ENCODE peak calls at places on chromosomes 11 and 22, in nine cellular contexts. One of them, this sample, is unnamed.

GRCh38 chr22:37175414-37176144 is 12.5 kb downstream of the C1QTNF6 start:
- DNase-seq in glomerular endothelial cell: no peak
- DNase-seq in cardiac muscle cell: no peak
- DNase-seq in heart left ventricle: no peak
- DNase-seq in GM23248: peak; percentile 20
- DNase-seq in foreskin keratinocyte: no peak
- DNase-seq in DMS53: no peak
- DNase-seq in BJ: no peak
- DNase-seq in M059J: no peak
- DNase-seq in this sample: no peak

GRCh38 chr11:114762437-114762836 is 84.1 kb downstream of the NXPE2 start:
- DNase-seq in glomerular endothelial cell: peak; percentile 10
- DNase-seq in foreskin keratinocyte: no peak
- DNase-seq in GM23248: peak; percentile 75
- DNase-seq in cardiac muscle cell: peak; percentile 80
- DNase-seq in heart left ventricle: peak; percentile 64
- DNase-seq in BJ: no peak
- DNase-seq in DMS53: peak; percentile 76
- DNase-seq in M059J: peak; percentile 41
- DNase-seq in this sample: no peak

GRCh38 chr11:46892838-46893237 is 25.5 kb downstream of the LRP4 start:
- DNase-seq in heart left ventricle: no peak
- DNase-seq in BJ: no peak
- DNase-seq in M059J: no peak
- DNase-seq in glomerular endothelial cell: no peak
- DNase-seq in cardiac muscle cell: no peak
- DNase-seq in foreskin keratinocyte: no peak
- DNase-seq in DMS53: no peak
- DNase-seq in GM23248: no peak
- DNase-seq in this sample: no peak

GRCh38 chr22:23156286-23156685 is 11.0 kb downstream of the RAB36 start:
- DNase-seq in glomerular endothelial cell: no peak
- DNase-seq in heart left ventricle: no peak
- DNase-seq in cardiac muscle cell: no peak
- DNase-seq in GM23248: no peak
- DNase-seq in M059J: no peak
- DNase-seq in BJ: no peak
- DNase-seq in DMS53: peak; percentile 7
- DNase-seq in foreskin keratinocyte: no peak
- DNase-seq in this sample: no peak

GRCh38 chr11:47768090-47768620 is 1.0 kb upstream of the FNBP4 start:
- DNase-seq in BJ: peak; percentile 33
- DNase-seq in GM23248: peak; percentile 83
- DNase-seq in M059J: peak; percentile 81
- DNase-seq in glomerular endothelial cell: peak; percentile 82
- DNase-seq in DMS53: peak; percentile 87
- DNase-seq in foreskin keratinocyte: peak; percentile 40
- DNase-seq in cardiac muscle cell: peak; percentile 76
- DNase-seq in heart left ventricle: peak; percentile 78
- DNase-seq in this sample: no peak

GRCh38 chr11:131816046-131816445 is 445.6 kb downstream of the NTM start:
- DNase-seq in glomerular endothelial cell: no peak
- DNase-seq in heart left ventricle: no peak
- DNase-seq in GM23248: peak; percentile 44
- DNase-seq in M059J: peak; percentile 18
- DNase-seq in foreskin keratinocyte: no peak
- DNase-seq in cardiac muscle cell: no peak
- DNase-seq in BJ: no peak
- DNase-seq in DMS53: no peak
- DNase-seq in this sample: no peak

GRCh38 chr22:20111045-20111688 is 4.7 kb upstream of the RANBP1 start:
- DNase-seq in heart left ventricle: no peak
- DNase-seq in foreskin keratinocyte: no peak
- DNase-seq in DMS53: peak; percentile 54
- DNase-seq in BJ: no peak
- DNase-seq in M059J: no peak
- DNase-seq in glomerular endothelial cell: no peak
- DNase-seq in cardiac muscle cell: peak; percentile 37
- DNase-seq in GM23248: peak; percentile 54
- DNase-seq in this sample: no peak

GRCh38 chr11:34075178-34075820 is 23.8 kb downstream of the CAPRIN1 start:
- DNase-seq in M059J: peak; percentile 92
- DNase-seq in cardiac muscle cell: no peak
- DNase-seq in heart left ventricle: no peak
- DNase-seq in BJ: peak; percentile 42
- DNase-seq in foreskin keratinocyte: peak; percentile 16
- DNase-seq in DMS53: no peak
- DNase-seq in glomerular endothelial cell: no peak
- DNase-seq in GM23248: peak; percentile 84
- DNase-seq in this sample: no peak

GRCh38 chr11:123020968-123021367 is 39.3 kb upstream of the BSX start:
- DNase-seq in heart left ventricle: no peak
- DNase-seq in foreskin keratinocyte: peak; percentile 9
- DNase-seq in glomerular endothelial cell: no peak
- DNase-seq in DMS53: peak; percentile 78
- DNase-seq in BJ: no peak
- DNase-seq in cardiac muscle cell: peak; percentile 73
- DNase-seq in GM23248: peak; percentile 84
- DNase-seq in M059J: peak; percentile 50
- DNase-seq in this sample: peak; percentile 8

GRCh38 chr11:73141309-73142127 is 600 bp downstream of the FCHSD2 start:
- DNase-seq in foreskin keratinocyte: peak; percentile 28
- DNase-seq in heart left ventricle: peak; percentile 80
- DNase-seq in cardiac muscle cell: peak; percentile 87
- DNase-seq in BJ: no peak
- DNase-seq in DMS53: peak; percentile 95
- DNase-seq in M059J: peak; percentile 78
- DNase-seq in glomerular endothelial cell: no peak
- DNase-seq in GM23248: peak; percentile 76
- DNase-seq in this sample: no peak

GRCh38 chr11:103805688-103806009 is 230.8 kb upstream of the DDI1 start:
- DNase-seq in heart left ventricle: no peak
- DNase-seq in DMS53: no peak
- DNase-seq in GM23248: no peak
- DNase-seq in M059J: no peak
- DNase-seq in glomerular endothelial cell: no peak
- DNase-seq in cardiac muscle cell: no peak
- DNase-seq in BJ: no peak
- DNase-seq in foreskin keratinocyte: no peak
- DNase-seq in this sample: no peak

GRCh38 chr11:135001581-135001980 is 589.5 kb upstream of the B3GAT1 start:
- DNase-seq in heart left ventricle: no peak
- DNase-seq in BJ: no peak
- DNase-seq in foreskin keratinocyte: no peak
- DNase-seq in cardiac muscle cell: no peak
- DNase-seq in M059J: no peak
- DNase-seq in glomerular endothelial cell: no peak
- DNase-seq in DMS53: no peak
- DNase-seq in GM23248: no peak
- DNase-seq in this sample: no peak

GRCh38 chr11:122155765-122156527 is 39.9 kb upstream of the BLID start:
- DNase-seq in GM23248: no peak
- DNase-seq in BJ: no peak
- DNase-seq in glomerular endothelial cell: no peak
- DNase-seq in DMS53: no peak
- DNase-seq in foreskin keratinocyte: no peak
- DNase-seq in M059J: peak; percentile 59
- DNase-seq in heart left ventricle: no peak
- DNase-seq in cardiac muscle cell: no peak
- DNase-seq in this sample: no peak

GRCh38 chr22:37557321-37558001 is 2.8 kb upstream of the CDC42EP1 start:
- DNase-seq in foreskin keratinocyte: no peak
- DNase-seq in cardiac muscle cell: no peak
- DNase-seq in DMS53: peak; percentile 39
- DNase-seq in BJ: no peak
- DNase-seq in M059J: no peak
- DNase-seq in glomerular endothelial cell: no peak
- DNase-seq in heart left ventricle: no peak
- DNase-seq in GM23248: no peak
- DNase-seq in this sample: no peak

GRCh38 chr11:119229736-119230135 is 23.6 kb downstream of the CBL start:
- DNase-seq in heart left ventricle: no peak
- DNase-seq in glomerular endothelial cell: no peak
- DNase-seq in foreskin keratinocyte: no peak
- DNase-seq in cardiac muscle cell: no peak
- DNase-seq in BJ: no peak
- DNase-seq in M059J: no peak
- DNase-seq in DMS53: no peak
- DNase-seq in GM23248: no peak
- DNase-seq in this sample: no peak

GRCh38 chr11:128399186-128399585 is 188.2 kb downstream of the ETS1 start:
- DNase-seq in glomerular endothelial cell: no peak
- DNase-seq in foreskin keratinocyte: peak; percentile 64
- DNase-seq in GM23248: peak; percentile 81
- DNase-seq in cardiac muscle cell: no peak
- DNase-seq in DMS53: no peak
- DNase-seq in M059J: peak; percentile 81
- DNase-seq in BJ: peak; percentile 64
- DNase-seq in heart left ventricle: no peak
- DNase-seq in this sample: no peak

GRCh38 chr22:29142116-29142515 is 63.6 kb upstream of the EMID1 start:
- DNase-seq in BJ: no peak
- DNase-seq in glomerular endothelial cell: no peak
- DNase-seq in cardiac muscle cell: no peak
- DNase-seq in DMS53: no peak
- DNase-seq in M059J: no peak
- DNase-seq in heart left ventricle: no peak
- DNase-seq in foreskin keratinocyte: no peak
- DNase-seq in GM23248: no peak
- DNase-seq in this sample: no peak

GRCh38 chr11:11569936-11570491 is 51.8 kb downstream of the GALNT18 start:
- DNase-seq in glomerular endothelial cell: no peak
- DNase-seq in BJ: no peak
- DNase-seq in foreskin keratinocyte: peak; percentile 43
- DNase-seq in cardiac muscle cell: no peak
- DNase-seq in GM23248: peak; percentile 50
- DNase-seq in heart left ventricle: peak; percentile 84
- DNase-seq in M059J: peak; percentile 34
- DNase-seq in DMS53: no peak
- DNase-seq in this sample: no peak

GRCh38 chr11:14015711-14016110 is 53.2 kb downstream of the SPON1 start:
- DNase-seq in BJ: no peak
- DNase-seq in DMS53: peak; percentile 82
- DNase-seq in GM23248: peak; percentile 70
- DNase-seq in heart left ventricle: no peak
- DNase-seq in glomerular endothelial cell: no peak
- DNase-seq in foreskin keratinocyte: no peak
- DNase-seq in M059J: peak; percentile 90
- DNase-seq in cardiac muscle cell: peak; percentile 60
- DNase-seq in this sample: no peak

GRCh38 chr11:34157163-34157562 is 51.7 kb downstream of the NAT10 start:
- DNase-seq in GM23248: no peak
- DNase-seq in heart left ventricle: peak; percentile 52
- DNase-seq in M059J: no peak
- DNase-seq in cardiac muscle cell: no peak
- DNase-seq in glomerular endothelial cell: no peak
- DNase-seq in DMS53: no peak
- DNase-seq in foreskin keratinocyte: no peak
- DNase-seq in BJ: no peak
- DNase-seq in this sample: no peak

GRCh38 chr11:73317373-73317772 is 9.3 kb downstream of the ARHGEF17 start:
- DNase-seq in glomerular endothelial cell: no peak
- DNase-seq in GM23248: no peak
- DNase-seq in foreskin keratinocyte: no peak
- DNase-seq in BJ: no peak
- DNase-seq in cardiac muscle cell: no peak
- DNase-seq in heart left ventricle: peak; percentile 85
- DNase-seq in M059J: peak; percentile 66
- DNase-seq in DMS53: no peak
- DNase-seq in this sample: no peak

GRCh38 chr11:78244546-78245315 is 56.0 kb downstream of the USP35 start:
- DNase-seq in glomerular endothelial cell: no peak
- DNase-seq in cardiac muscle cell: no peak
- DNase-seq in foreskin keratinocyte: no peak
- DNase-seq in BJ: no peak
- DNase-seq in M059J: peak; percentile 86
- DNase-seq in heart left ventricle: no peak
- DNase-seq in DMS53: no peak
- DNase-seq in GM23248: no peak
- DNase-seq in this sample: peak; percentile 45

GRCh38 chr11:113481226-113481625 is 6.0 kb upstream of the DRD2 start:
- DNase-seq in M059J: no peak
- DNase-seq in glomerular endothelial cell: no peak
- DNase-seq in BJ: no peak
- DNase-seq in foreskin keratinocyte: no peak
- DNase-seq in cardiac muscle cell: no peak
- DNase-seq in GM23248: no peak
- DNase-seq in DMS53: peak; percentile 6
- DNase-seq in heart left ventricle: no peak
- DNase-seq in this sample: no peak

GRCh38 chr22:41940853-41941765 is 5.8 kb downstream of the CENPM start:
- DNase-seq in foreskin keratinocyte: peak; percentile 54
- DNase-seq in glomerular endothelial cell: no peak
- DNase-seq in BJ: no peak
- DNase-seq in GM23248: peak; percentile 95
- DNase-seq in cardiac muscle cell: peak; percentile 86
- DNase-seq in M059J: peak; percentile 86
- DNase-seq in DMS53: peak; percentile 87
- DNase-seq in heart left ventricle: peak; percentile 84
- DNase-seq in this sample: no peak

GRCh38 chr11:2462092-2462985 is 17.5 kb downstream of the KCNQ1 start:
- DNase-seq in DMS53: no peak
- DNase-seq in M059J: no peak
- DNase-seq in glomerular endothelial cell: no peak
- DNase-seq in foreskin keratinocyte: no peak
- DNase-seq in BJ: no peak
- DNase-seq in GM23248: no peak
- DNase-seq in heart left ventricle: no peak
- DNase-seq in cardiac muscle cell: no peak
- DNase-seq in this sample: no peak

GRCh38 chr11:1923201-1923956 is 3.9 kb downstream of the TNNT3 start:
- DNase-seq in GM23248: no peak
- DNase-seq in DMS53: no peak
- DNase-seq in cardiac muscle cell: no peak
- DNase-seq in M059J: no peak
- DNase-seq in foreskin keratinocyte: no peak
- DNase-seq in BJ: no peak
- DNase-seq in glomerular endothelial cell: no peak
- DNase-seq in heart left ventricle: no peak
- DNase-seq in this sample: no peak

GRCh38 chr11:104422320-104422944 is 258.5 kb upstream of the PDGFD start:
- DNase-seq in DMS53: no peak
- DNase-seq in BJ: no peak
- DNase-seq in cardiac muscle cell: no peak
- DNase-seq in glomerular endothelial cell: no peak
- DNase-seq in heart left ventricle: no peak
- DNase-seq in GM23248: no peak
- DNase-seq in foreskin keratinocyte: no peak
- DNase-seq in M059J: no peak
- DNase-seq in this sample: no peak

GRCh38 chr11:60797846-60798630 is 12.9 kb downstream of the MS4A10 start:
- DNase-seq in DMS53: no peak
- DNase-seq in heart left ventricle: no peak
- DNase-seq in cardiac muscle cell: no peak
- DNase-seq in GM23248: no peak
- DNase-seq in glomerular endothelial cell: no peak
- DNase-seq in foreskin keratinocyte: no peak
- DNase-seq in BJ: no peak
- DNase-seq in M059J: no peak
- DNase-seq in this sample: no peak

GRCh38 chr22:35631597-35631996 is 14.5 kb upstream of the MB start:
- DNase-seq in cardiac muscle cell: peak; percentile 60
- DNase-seq in glomerular endothelial cell: no peak
- DNase-seq in heart left ventricle: no peak
- DNase-seq in foreskin keratinocyte: no peak
- DNase-seq in BJ: no peak
- DNase-seq in M059J: peak; percentile 49
- DNase-seq in GM23248: peak; percentile 48
- DNase-seq in DMS53: peak; percentile 65
- DNase-seq in this sample: no peak

GRCh38 chr11:723120-723883 is 17.3 kb downstream of the EPS8L2 start:
- DNase-seq in GM23248: peak; percentile 68
- DNase-seq in glomerular endothelial cell: peak; percentile 23
- DNase-seq in DMS53: peak; percentile 89
- DNase-seq in cardiac muscle cell: peak; percentile 54
- DNase-seq in heart left ventricle: no peak
- DNase-seq in BJ: no peak
- DNase-seq in foreskin keratinocyte: no peak
- DNase-seq in M059J: peak; percentile 68
- DNase-seq in this sample: no peak

GRCh38 chr22:30945653-30946052 is 22.9 kb downstream of the MORC2 start:
- DNase-seq in heart left ventricle: no peak
- DNase-seq in glomerular endothelial cell: no peak
- DNase-seq in cardiac muscle cell: no peak
- DNase-seq in BJ: no peak
- DNase-seq in M059J: no peak
- DNase-seq in GM23248: no peak
- DNase-seq in DMS53: no peak
- DNase-seq in foreskin keratinocyte: peak; percentile 78
- DNase-seq in this sample: no peak